ENCODE peak calls at places on chromosomes 7 and 10, in five cellular contexts. L, Y, B, N and A are unnamed samples. For H3K4me1, the result is how much of the 10 kb centered on the place peaks cover.

GRCh38 chr7:33152087-33152486 is 22.7 kb downstream of the BBS9 start:
- DNase-seq in B (no peak), Y (no peak), N (no peak), L (no peak), A (no peak)

GRCh38 chr7:127667751-127668530 is 15.9 kb downstream of the SND1 start:
- DNase-seq in Y (no peak), N (no peak), B (peak), L (no peak), A (no peak)

GRCh38 chr10:132829403-132829802 is 43.5 kb upstream of the NKX6-2 start:
- DNase-seq in L (no peak), B (no peak), N (no peak), Y (no peak), A (no peak)

GRCh38 chr10:52621635-52622079 is 150.9 kb downstream of the MBL2 start:
- DNase-seq in L (no peak), B (no peak), Y (no peak), N (no peak), A (no peak)

GRCh38 chr7:1590887-1591286 is 21.1 kb upstream of the PSMG3 start:
- DNase-seq in L (no peak), Y (no peak), B (no peak), N (no peak), A (no peak)

GRCh38 chr10:21329995-21330627 is 195.4 kb downstream of the SKIDA1 start:
- DNase-seq in N (no peak), Y (no peak), B (peak), L (peak), A (no peak)

GRCh38 chr7:154906736-154907355 is 96.1 kb downstream of the PAXIP1 start:
- DNase-seq in L (no peak), N (no peak), B (no peak), Y (no peak), A (no peak)

GRCh38 chr10:74047304-74047703 is 49.4 kb downstream of the VCL start:
- DNase-seq in Y (no peak), L (no peak), B (peak), N (no peak), A (no peak)

GRCh38 chr10:15393417-15393816 is 22.3 kb upstream of the FAM171A1 start:
- DNase-seq in L (no peak), Y (no peak), N (no peak), B (no peak), A (no peak)

GRCh38 chr7:501526-501925 is 18.1 kb downstream of the PDGFA start:
- DNase-seq in L (no peak), B (no peak), N (no peak), Y (peak), A (no peak)

GRCh38 chr10:8061274-8062211 is 7.1 kb downstream of the GATA3 start:
- DNase-seq in L (no peak), B (no peak), Y (no peak), N (peak), A (peak)

GRCh38 chr10:124339951-124340760 is 78.6 kb downstream of the OAT start:
- DNase-seq in B (peak), L (no peak), Y (no peak), N (peak), A (no peak)

GRCh38 chr7:76294344-76295024 is 8.0 kb upstream of the HSPB1 start:
- DNase-seq in Y (peak), B (peak), N (peak), L (peak), A (peak)

GRCh38 chr10:124417846-124418725 is 637 bp downstream of the OAT start:
- DNase-seq in N (peak), B (peak), L (peak), Y (peak), A (peak)

GRCh38 chr7:90455163-90456030 is 14.0 kb upstream of the PTTG1IP2 start:
- DNase-seq in Y (no peak), B (peak), N (no peak), L (no peak), A (peak)

GRCh38 chr10:26214004-26214403 is 2.6 kb upstream of the GAD2 start:
- DNase-seq in L (no peak), B (no peak), N (peak), Y (no peak), A (peak)

GRCh38 chr7:69919712-69920111 is 321.4 kb downstream of the AUTS2 start:
- DNase-seq in Y (no peak), L (no peak), B (no peak), N (no peak), A (no peak)

GRCh38 chr7:41955475-41956243 is 252.8 kb upstream of the INHBA start:
- DNase-seq in N (peak), Y (peak), L (peak), B (peak), A (peak)

GRCh38 chr7:26958834-26959233 is 94.4 kb upstream of the SKAP2 start:
- DNase-seq in N (no peak), B (peak), Y (no peak), L (no peak), A (no peak)

GRCh38 chr10:44725404-44725803 is 185.7 kb upstream of the TMEM72 start:
- DNase-seq in N (no peak), Y (no peak), L (no peak), B (peak), A (no peak)

GRCh38 chr7:5218564-5219360 is 28.7 kb downstream of the WIPI2 start:
- DNase-seq in B (no peak), Y (no peak), L (no peak), N (no peak), A (no peak)

GRCh38 chr10:86170255-86171153 is 196.1 kb downstream of the GRID1 start:
- DNase-seq in N (no peak), L (no peak), B (no peak), Y (no peak), A (no peak)

GRCh38 chr10:73209705-73210104 is 37.4 kb downstream of the DNAJC9 start:
- DNase-seq in N (no peak), Y (no peak), B (peak), L (no peak), A (no peak)

GRCh38 chr10:84606428-84606827 is 278.0 kb downstream of the CCSER2 start:
- DNase-seq in Y (no peak), L (no peak), N (no peak), B (no peak), A (no peak)

GRCh38 chr7:157526604-157527003 is 189.8 kb downstream of the DNAJB6 start:
- DNase-seq in L (no peak), Y (no peak), N (peak), B (no peak), A (no peak)

GRCh38 chr7:139430443-139430842 is 53.0 kb downstream of the KLRG2 start:
- DNase-seq in L (no peak), B (no peak), Y (no peak), N (no peak), A (no peak)

GRCh38 chr10:128191847-128192246 is 65.6 kb upstream of the MKI67 start:
- DNase-seq in Y (no peak), L (no peak), N (no peak), B (no peak), A (no peak)

GRCh38 chr7:14747701-14748100 is 154.8 kb downstream of the DGKB start:
- DNase-seq in B (no peak), Y (no peak), L (no peak), N (no peak), A (no peak)

GRCh38 chr10:67622984-67623383 is 73.0 kb downstream of the CTNNA3 start:
- DNase-seq in Y (no peak), B (no peak), N (no peak), L (no peak), A (no peak)

GRCh38 chr10:63237396-63237795 is 104.3 kb downstream of the NRBF2 start:
- DNase-seq in Y (no peak), B (no peak), N (no peak), L (no peak), A (no peak)
- H3K4me1 ChIP-seq in Y (half or more), B (under half), N (under half), L (under half), A (under half)

DNA sequence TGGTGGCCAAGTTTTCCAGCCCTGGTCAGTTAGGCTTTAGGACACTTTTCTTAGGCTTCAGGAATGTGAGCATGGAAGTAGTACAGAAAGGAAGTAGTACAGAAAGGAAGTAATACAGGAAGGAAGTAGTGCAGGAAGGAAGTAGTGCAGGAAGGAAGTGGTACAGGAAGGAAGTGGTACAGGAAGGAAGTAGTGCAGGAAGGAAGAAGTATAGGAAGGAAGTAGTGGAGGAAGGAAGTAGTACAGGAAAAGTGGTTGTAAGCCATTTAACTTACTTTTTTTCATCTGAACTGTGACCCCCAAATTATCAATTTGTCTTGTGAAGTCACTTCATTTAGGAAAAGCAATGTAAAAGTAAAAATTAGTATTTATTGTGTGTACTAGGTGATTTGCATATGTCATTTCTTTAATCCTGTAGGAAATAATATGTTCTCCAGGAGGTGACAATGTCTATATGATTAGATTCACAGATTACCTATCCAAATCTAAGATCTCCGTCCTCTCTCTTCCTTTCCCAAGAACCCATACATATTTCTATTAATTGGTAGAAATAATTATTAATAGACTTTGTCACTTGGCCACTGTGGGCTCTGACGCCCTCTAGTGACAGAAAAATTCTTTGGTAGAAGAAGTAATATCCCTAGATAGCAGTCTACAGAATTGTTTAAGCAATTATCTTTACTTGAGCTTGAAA is 3.9 kb upstream of the FAS start:
- DNase-seq in N (no peak), L (peak), B (peak), Y (no peak), A (peak)
- H3K4me1 ChIP-seq in N (under half), L (under half), B (under half), Y (half or more), A (under half)

GRCh38 chr7:47543659-47544058 is 38.3 kb downstream of the TNS3 start:
- DNase-seq in L (no peak), Y (no peak), B (no peak), N (no peak), A (no peak)
- H3K4me1 ChIP-seq in L (under half), Y (under half), B (under half), N (under half), A (under half)

GRCh38 chr7:77426521-77427051 is 10.4 kb upstream of the GSAP start:
- DNase-seq in B (peak), L (no peak), N (peak), Y (no peak), A (peak)
- H3K4me1 ChIP-seq in B (under half), L (under half), N (under half), Y (under half), A (under half)

GRCh38 chr7:37445064-37445723 is 3.5 kb downstream of the ELMO1 start:
- DNase-seq in Y (no peak), N (no peak), L (no peak), B (no peak), A (no peak)
- H3K4me1 ChIP-seq in Y (half or more), N (under half), L (under half), B (under half), A (under half)

DNA sequence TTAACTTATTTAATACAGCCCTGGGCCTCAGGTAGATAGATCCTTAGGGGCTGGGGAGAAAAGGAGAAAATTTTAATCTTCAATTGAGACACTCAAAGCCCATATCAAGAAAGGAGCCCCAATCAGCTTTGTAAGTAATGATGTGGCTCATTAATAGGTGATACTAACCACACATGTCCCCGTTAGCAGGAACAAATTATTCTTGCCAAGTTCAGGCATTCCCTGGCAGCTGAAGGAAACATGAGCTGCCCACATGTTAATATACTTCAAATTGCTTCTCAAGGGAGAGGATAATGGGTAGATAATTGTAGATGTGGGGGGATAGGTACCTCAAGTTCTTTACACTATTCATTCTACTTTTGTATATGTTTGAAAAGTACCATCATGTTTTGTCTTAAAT is 14.5 kb downstream of the IFIT5 start:
- DNase-seq in L (no peak), B (no peak), N (no peak), Y (no peak), A (no peak)
- H3K4me1 ChIP-seq in L (under half), B (under half), N (under half), Y (under half), A (under half)

DNA sequence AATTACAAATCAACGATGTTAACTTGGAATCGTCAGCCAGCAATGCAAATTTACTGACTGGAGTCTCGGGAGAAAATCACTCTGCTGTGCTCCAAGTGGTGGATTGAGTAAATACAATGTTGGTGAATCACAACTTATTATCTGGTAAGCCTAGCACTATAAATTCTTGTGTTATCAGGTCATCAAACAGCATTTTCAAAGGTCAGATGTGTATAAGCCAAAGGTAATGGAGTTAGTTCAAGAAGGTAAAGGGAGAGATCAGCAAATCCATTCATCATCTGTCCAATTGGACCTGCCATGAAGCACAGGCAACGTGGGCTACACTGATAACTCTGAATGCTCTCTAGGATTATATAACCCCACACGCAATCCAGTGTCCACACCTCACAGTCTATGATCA is 13.9 kb downstream of the CUBN start:
- DNase-seq in Y (no peak), N (no peak), L (no peak), B (peak), A (peak)
- H3K4me1 ChIP-seq in Y (under half), N (under half), L (under half), B (under half), A (under half)

GRCh38 chr10:6558272-6558671 is 21.8 kb downstream of the PRKCQ start:
- DNase-seq in B (no peak), N (no peak), L (no peak), Y (no peak), A (no peak)
- H3K4me1 ChIP-seq in B (under half), N (under half), L (under half), Y (under half), A (under half)